ENCODE peak calls at places on chromosomes 11 and 22, in ten cellular contexts. One of them, this sample, is unnamed.

GRCh38 chr11:27161071-27161470 is 120.5 kb downstream of the BBOX1 start:
- DNase-seq in uterus: no peak
- DNase-seq in HCT116: no peak
- DNase-seq in body of pancreas: no peak
- DNase-seq in Peyer's patch: no peak
- DNase-seq in lower lobe of right lung: no peak
- DNase-seq in kidney: no peak
- DNase-seq in gastrocnemius medialis: no peak
- DNase-seq in OCI-LY7: no peak
- DNase-seq in brain microvascular endothelial cell: peak; percentile 53
- DNase-seq in this sample: no peak

GRCh38 chr11:95255523-95256165 is 24.6 kb upstream of the SESN3 start:
- DNase-seq in uterus: no peak
- DNase-seq in HCT116: no peak
- DNase-seq in body of pancreas: no peak
- DNase-seq in Peyer's patch: no peak
- DNase-seq in lower lobe of right lung: no peak
- DNase-seq in kidney: no peak
- DNase-seq in gastrocnemius medialis: no peak
- DNase-seq in OCI-LY7: peak; percentile 24
- DNase-seq in brain microvascular endothelial cell: no peak
- DNase-seq in this sample: no peak

GRCh38 chr11:117547911-117548310 is 220.3 kb downstream of the CEP164 start:
- DNase-seq in uterus: no peak
- DNase-seq in HCT116: no peak
- DNase-seq in body of pancreas: no peak
- DNase-seq in Peyer's patch: no peak
- DNase-seq in lower lobe of right lung: peak; percentile 17
- DNase-seq in kidney: no peak
- DNase-seq in gastrocnemius medialis: no peak
- DNase-seq in OCI-LY7: no peak
- DNase-seq in brain microvascular endothelial cell: no peak
- DNase-seq in this sample: no peak

GRCh38 chr11:20047006-20047405 is 113.3 kb downstream of the DBX1 start:
- DNase-seq in uterus: no peak
- DNase-seq in HCT116: no peak
- DNase-seq in body of pancreas: no peak
- DNase-seq in Peyer's patch: no peak
- DNase-seq in lower lobe of right lung: no peak
- DNase-seq in kidney: no peak
- DNase-seq in gastrocnemius medialis: no peak
- DNase-seq in OCI-LY7: no peak
- DNase-seq in brain microvascular endothelial cell: no peak
- DNase-seq in this sample: no peak

GRCh38 chr22:49780281-49780991 is 47.2 kb downstream of the BRD1 start:
- DNase-seq in uterus: no peak
- DNase-seq in HCT116: no peak
- DNase-seq in body of pancreas: no peak
- DNase-seq in Peyer's patch: no peak
- DNase-seq in lower lobe of right lung: peak; percentile 55
- DNase-seq in kidney: peak; percentile 79
- DNase-seq in gastrocnemius medialis: peak; percentile 42
- DNase-seq in OCI-LY7: no peak
- DNase-seq in brain microvascular endothelial cell: no peak
- DNase-seq in this sample: no peak

GRCh38 chr22:19522190-19522880 is 1.9 kb downstream of the CLDN5 start:
- DNase-seq in uterus: no peak
- DNase-seq in HCT116: no peak
- DNase-seq in body of pancreas: no peak
- DNase-seq in Peyer's patch: no peak
- DNase-seq in lower lobe of right lung: no peak
- DNase-seq in kidney: no peak
- DNase-seq in gastrocnemius medialis: no peak
- DNase-seq in OCI-LY7: no peak
- DNase-seq in brain microvascular endothelial cell: no peak
- DNase-seq in this sample: no peak

GRCh38 chr11:62879554-62879953 is 1.1 kb upstream of the SLC3A2 start:
- DNase-seq in uterus: peak; percentile 56
- DNase-seq in HCT116: no peak
- DNase-seq in body of pancreas: peak; percentile 48
- DNase-seq in Peyer's patch: no peak
- DNase-seq in lower lobe of right lung: no peak
- DNase-seq in kidney: no peak
- DNase-seq in gastrocnemius medialis: peak; percentile 66
- DNase-seq in OCI-LY7: no peak
- DNase-seq in brain microvascular endothelial cell: no peak
- DNase-seq in this sample: peak; percentile 53

GRCh38 chr22:36239150-36239400 is 252 bp downstream of the APOL2 start:
- DNase-seq in uterus: no peak
- DNase-seq in HCT116: no peak
- DNase-seq in body of pancreas: no peak
- DNase-seq in Peyer's patch: no peak
- DNase-seq in lower lobe of right lung: no peak
- DNase-seq in kidney: no peak
- DNase-seq in gastrocnemius medialis: no peak
- DNase-seq in OCI-LY7: no peak
- DNase-seq in brain microvascular endothelial cell: no peak
- DNase-seq in this sample: no peak

GRCh38 chr22:46568102-46568809 is 30.8 kb upstream of the CELSR1 start:
- DNase-seq in uterus: no peak
- DNase-seq in HCT116: no peak
- DNase-seq in body of pancreas: no peak
- DNase-seq in Peyer's patch: no peak
- DNase-seq in lower lobe of right lung: peak; percentile 24
- DNase-seq in kidney: peak; percentile 55
- DNase-seq in gastrocnemius medialis: no peak
- DNase-seq in OCI-LY7: no peak
- DNase-seq in brain microvascular endothelial cell: no peak
- DNase-seq in this sample: no peak

GRCh38 chr11:131064373-131064991 is 148.2 kb upstream of the SNX19 start:
- DNase-seq in uterus: peak; percentile 17
- DNase-seq in HCT116: peak; percentile 13
- DNase-seq in body of pancreas: peak; percentile 62
- DNase-seq in Peyer's patch: no peak
- DNase-seq in lower lobe of right lung: no peak
- DNase-seq in kidney: peak; percentile 77
- DNase-seq in gastrocnemius medialis: no peak
- DNase-seq in OCI-LY7: peak; percentile 68
- DNase-seq in brain microvascular endothelial cell: peak; percentile 52
- DNase-seq in this sample: peak; percentile 70

GRCh38 chr11:59678118-59678812 is 9.4 kb upstream of the PATL1 start:
- DNase-seq in uterus: no peak
- DNase-seq in HCT116: no peak
- DNase-seq in body of pancreas: no peak
- DNase-seq in Peyer's patch: no peak
- DNase-seq in lower lobe of right lung: no peak
- DNase-seq in kidney: no peak
- DNase-seq in gastrocnemius medialis: no peak
- DNase-seq in OCI-LY7: no peak
- DNase-seq in brain microvascular endothelial cell: no peak
- DNase-seq in this sample: no peak

GRCh38 chr11:134559617-134559992 is 147.6 kb upstream of the B3GAT1 start:
- DNase-seq in uterus: no peak
- DNase-seq in HCT116: no peak
- DNase-seq in body of pancreas: no peak
- DNase-seq in Peyer's patch: no peak
- DNase-seq in lower lobe of right lung: no peak
- DNase-seq in kidney: peak; percentile 49
- DNase-seq in gastrocnemius medialis: no peak
- DNase-seq in OCI-LY7: no peak
- DNase-seq in brain microvascular endothelial cell: no peak
- DNase-seq in this sample: peak; percentile 4

GRCh38 chr11:66696186-66696585 is 18.5 kb upstream of the RBM4B start:
- DNase-seq in uterus: no peak
- DNase-seq in HCT116: no peak
- DNase-seq in body of pancreas: no peak
- DNase-seq in Peyer's patch: no peak
- DNase-seq in lower lobe of right lung: no peak
- DNase-seq in kidney: peak; percentile 27
- DNase-seq in gastrocnemius medialis: no peak
- DNase-seq in OCI-LY7: no peak
- DNase-seq in brain microvascular endothelial cell: no peak
- DNase-seq in this sample: no peak

GRCh38 chr11:26847459-26847858 is 125.6 kb upstream of the SLC5A12 start:
- DNase-seq in uterus: no peak
- DNase-seq in HCT116: no peak
- DNase-seq in body of pancreas: no peak
- DNase-seq in Peyer's patch: no peak
- DNase-seq in lower lobe of right lung: no peak
- DNase-seq in kidney: no peak
- DNase-seq in gastrocnemius medialis: peak; percentile 43
- DNase-seq in OCI-LY7: no peak
- DNase-seq in brain microvascular endothelial cell: peak; percentile 10
- DNase-seq in this sample: peak; percentile 45

GRCh38 chr22:19057999-19058491 is 64.2 kb downstream of the DGCR2 start:
- DNase-seq in uterus: no peak
- DNase-seq in HCT116: no peak
- DNase-seq in body of pancreas: no peak
- DNase-seq in Peyer's patch: no peak
- DNase-seq in lower lobe of right lung: peak; percentile 29
- DNase-seq in kidney: peak; percentile 46
- DNase-seq in gastrocnemius medialis: no peak
- DNase-seq in OCI-LY7: no peak
- DNase-seq in brain microvascular endothelial cell: no peak
- DNase-seq in this sample: no peak

GRCh38 chr11:128484172-128484571 is 103.2 kb downstream of the ETS1 start:
- DNase-seq in uterus: no peak
- DNase-seq in HCT116: no peak
- DNase-seq in body of pancreas: peak; percentile 43
- DNase-seq in Peyer's patch: no peak
- DNase-seq in lower lobe of right lung: no peak
- DNase-seq in kidney: no peak
- DNase-seq in gastrocnemius medialis: no peak
- DNase-seq in OCI-LY7: no peak
- DNase-seq in brain microvascular endothelial cell: no peak
- DNase-seq in this sample: no peak

GRCh38 chr11:128482092-128482491 is 105.3 kb downstream of the ETS1 start:
- DNase-seq in uterus: no peak
- DNase-seq in HCT116: no peak
- DNase-seq in body of pancreas: no peak
- DNase-seq in Peyer's patch: no peak
- DNase-seq in lower lobe of right lung: no peak
- DNase-seq in kidney: no peak
- DNase-seq in gastrocnemius medialis: no peak
- DNase-seq in OCI-LY7: no peak
- DNase-seq in brain microvascular endothelial cell: no peak
- DNase-seq in this sample: no peak

GRCh38 chr11:128483211-128483788 is 104.1 kb downstream of the ETS1 start:
- DNase-seq in uterus: no peak
- DNase-seq in HCT116: no peak
- DNase-seq in body of pancreas: no peak
- DNase-seq in Peyer's patch: no peak
- DNase-seq in lower lobe of right lung: no peak
- DNase-seq in kidney: no peak
- DNase-seq in gastrocnemius medialis: no peak
- DNase-seq in OCI-LY7: no peak
- DNase-seq in brain microvascular endothelial cell: no peak
- DNase-seq in this sample: no peak

GRCh38 chr11:128481135-128481534 is 106.2 kb downstream of the ETS1 start:
- DNase-seq in uterus: no peak
- DNase-seq in HCT116: no peak
- DNase-seq in body of pancreas: no peak
- DNase-seq in Peyer's patch: no peak
- DNase-seq in lower lobe of right lung: no peak
- DNase-seq in kidney: no peak
- DNase-seq in gastrocnemius medialis: no peak
- DNase-seq in OCI-LY7: no peak
- DNase-seq in brain microvascular endothelial cell: no peak
- DNase-seq in this sample: no peak

GRCh38 chr11:128482512-128483191 is 104.7 kb downstream of the ETS1 start:
- DNase-seq in uterus: no peak
- DNase-seq in HCT116: no peak
- DNase-seq in body of pancreas: no peak
- DNase-seq in Peyer's patch: no peak
- DNase-seq in lower lobe of right lung: no peak
- DNase-seq in kidney: peak; percentile 61
- DNase-seq in gastrocnemius medialis: peak; percentile 68
- DNase-seq in OCI-LY7: no peak
- DNase-seq in brain microvascular endothelial cell: peak; percentile 39
- DNase-seq in this sample: no peak
- H3K27ac ChIP-seq in uterus: peak overlapping the region; percentile 65
- H3K27ac ChIP-seq in HCT116: no peak overlapping the region
- H3K27ac ChIP-seq in body of pancreas: no peak overlapping the region
- H3K27ac ChIP-seq in Peyer's patch: peak overlapping the region; percentile 62
- H3K27ac ChIP-seq in lower lobe of right lung: peak overlapping the region; percentile 78
- H3K27ac ChIP-seq in kidney: peak overlapping the region; percentile 29
- H3K27ac ChIP-seq in gastrocnemius medialis: peak overlapping the region; percentile 67
- H3K27ac ChIP-seq in OCI-LY7: peak overlapping the region; percentile 49
- H3K27ac ChIP-seq in brain microvascular endothelial cell: peak overlapping the region; percentile 64
- H3K27ac ChIP-seq in this sample: peak overlapping the region; percentile 41

GRCh38 chr11:65641233-65642013 is 3.5 kb downstream of the SIPA1 start:
- DNase-seq in uterus: no peak
- DNase-seq in HCT116: no peak
- DNase-seq in body of pancreas: no peak
- DNase-seq in Peyer's patch: no peak
- DNase-seq in lower lobe of right lung: no peak
- DNase-seq in kidney: peak; percentile 77
- DNase-seq in gastrocnemius medialis: no peak
- DNase-seq in OCI-LY7: no peak
- DNase-seq in brain microvascular endothelial cell: no peak
- DNase-seq in this sample: no peak
- H3K27ac ChIP-seq in uterus: no peak overlapping the region
- H3K27ac ChIP-seq in HCT116: no peak overlapping the region
- H3K27ac ChIP-seq in body of pancreas: peak overlapping the region; percentile 66
- H3K27ac ChIP-seq in Peyer's patch: peak overlapping the region; percentile 88
- H3K27ac ChIP-seq in lower lobe of right lung: peak overlapping the region; percentile 93
- H3K27ac ChIP-seq in kidney: no peak overlapping the region
- H3K27ac ChIP-seq in gastrocnemius medialis: peak overlapping the region; percentile 81
- H3K27ac ChIP-seq in OCI-LY7: peak overlapping the region; percentile 95
- H3K27ac ChIP-seq in brain microvascular endothelial cell: no peak overlapping the region
- H3K27ac ChIP-seq in this sample: no peak overlapping the region

GRCh38 chr11:48011125-48012050 is 31.0 kb downstream of the PTPRJ start:
- DNase-seq in uterus: no peak
- DNase-seq in HCT116: no peak
- DNase-seq in body of pancreas: no peak
- DNase-seq in Peyer's patch: no peak
- DNase-seq in lower lobe of right lung: no peak
- DNase-seq in kidney: no peak
- DNase-seq in gastrocnemius medialis: no peak
- DNase-seq in OCI-LY7: no peak
- DNase-seq in brain microvascular endothelial cell: no peak
- DNase-seq in this sample: no peak
- H3K27ac ChIP-seq in uterus: no peak overlapping the region
- H3K27ac ChIP-seq in HCT116: no peak overlapping the region
- H3K27ac ChIP-seq in body of pancreas: no peak overlapping the region
- H3K27ac ChIP-seq in Peyer's patch: peak overlapping the region; percentile 50
- H3K27ac ChIP-seq in lower lobe of right lung: peak overlapping the region; percentile 49
- H3K27ac ChIP-seq in kidney: peak overlapping the region; percentile 60
- H3K27ac ChIP-seq in gastrocnemius medialis: no peak overlapping the region
- H3K27ac ChIP-seq in OCI-LY7: no peak overlapping the region
- H3K27ac ChIP-seq in brain microvascular endothelial cell: no peak overlapping the region
- H3K27ac ChIP-seq in this sample: no peak overlapping the region

DNA sequence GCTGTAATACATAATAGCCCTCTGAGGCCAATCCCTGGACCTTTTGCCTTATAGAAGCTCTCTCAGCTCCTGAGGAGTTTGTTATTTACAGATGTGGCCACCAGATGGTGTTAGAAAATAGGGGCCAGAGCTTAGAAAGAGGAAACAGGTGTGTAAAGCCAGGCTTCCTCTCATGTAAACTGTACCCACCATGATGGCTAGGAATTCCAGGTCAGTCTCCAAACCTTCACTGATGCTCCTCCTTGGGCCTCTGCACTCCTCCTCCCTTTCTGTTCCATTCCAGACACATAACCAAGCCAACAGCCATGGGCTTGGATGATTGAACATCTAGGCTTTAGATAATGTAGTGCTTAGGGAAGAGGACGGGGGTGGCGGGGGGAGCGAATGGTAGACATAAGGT is 39.7 kb downstream of the USP35 start:
- DNase-seq in uterus: no peak
- DNase-seq in HCT116: peak; percentile 32
- DNase-seq in body of pancreas: peak; percentile 45
- DNase-seq in Peyer's patch: no peak
- DNase-seq in lower lobe of right lung: no peak
- DNase-seq in kidney: no peak
- DNase-seq in gastrocnemius medialis: no peak
- DNase-seq in OCI-LY7: peak; percentile 80
- DNase-seq in brain microvascular endothelial cell: peak; percentile 28
- DNase-seq in this sample: no peak
- H3K27ac ChIP-seq in uterus: no peak overlapping the region
- H3K27ac ChIP-seq in HCT116: no peak overlapping the region
- H3K27ac ChIP-seq in body of pancreas: no peak overlapping the region
- H3K27ac ChIP-seq in Peyer's patch: no peak overlapping the region
- H3K27ac ChIP-seq in lower lobe of right lung: no peak overlapping the region
- H3K27ac ChIP-seq in kidney: no peak overlapping the region
- H3K27ac ChIP-seq in gastrocnemius medialis: no peak overlapping the region
- H3K27ac ChIP-seq in OCI-LY7: no peak overlapping the region
- H3K27ac ChIP-seq in brain microvascular endothelial cell: no peak overlapping the region
- H3K27ac ChIP-seq in this sample: no peak overlapping the region